ENCODE peak calls at places on chromosomes 11 and 22, in four cellular contexts. B, G, D and W are unnamed samples.

GRCh38 chr11:27485930-27486773 is 13.6 kb upstream of the LGR4 start:
- DNase-seq in G (no peak), B (no peak), D (no peak), W (peak; percentile 87)

GRCh38 chr11:58609723-58610122 is 12.7 kb upstream of the CNTF start:
- DNase-seq in G (no peak), B (no peak), D (no peak), W (no peak)

GRCh38 chr11:95788921-95789505 is 569 bp downstream of the FAM76B start:
- DNase-seq in D (peak; percentile 15), G (no peak), B (peak; percentile 44), W (peak; percentile 80)

GRCh38 chr11:77175021-77175842 is 47.2 kb downstream of the MYO7A start:
- DNase-seq in G (no peak), D (no peak), B (no peak), W (no peak)

GRCh38 chr11:93082900-93083299 is 113.4 kb downstream of the MTNR1B start:
- DNase-seq in B (no peak), G (no peak), D (no peak), W (no peak)

GRCh38 chr22:38881464-38881871 is 9.5 kb upstream of the CBX6 start:
- DNase-seq in B (no peak), D (no peak), G (no peak), W (no peak)

GRCh38 chr11:73048446-73048845 is 93.7 kb downstream of the FCHSD2 start:
- DNase-seq in B (no peak), D (no peak), G (no peak), W (peak; percentile 62)

GRCh38 chr11:19018901-19019300 is 41.6 kb downstream of the MRGPRX2 start:
- DNase-seq in G (no peak), B (peak; percentile 65), D (no peak), W (peak; percentile 44)

GRCh38 chr11:64892411-64892831 is 14.0 kb upstream of the EHD1 start:
- DNase-seq in D (no peak), B (no peak), G (no peak), W (no peak)

GRCh38 chr11:27705873-27706820 is 5.9 kb upstream of the BDNF start:
- DNase-seq in B (peak; percentile 58), G (no peak), D (no peak), W (peak; percentile 64)

GRCh38 chr11:34251640-34251980 is 106.2 kb downstream of the ABTB2 start:
- DNase-seq in D (no peak), G (no peak), B (no peak), W (no peak)

GRCh38 chr11:21761000-21761399 is 431.9 kb upstream of the ANO5 start:
- DNase-seq in D (no peak), G (no peak), B (no peak), W (no peak)

GRCh38 chr11:101390539-101390938 is 193.3 kb downstream of the TRPC6 start:
- DNase-seq in G (no peak), B (no peak), D (no peak), W (no peak)

GRCh38 chr11:72739240-72740059 is 12.8 kb downstream of the ARAP1 start:
- DNase-seq in D (no peak), B (no peak), G (no peak), W (peak; percentile 70)

GRCh38 chr22:38798496-38798895 is 4.6 kb upstream of the DNAL4 start:
- DNase-seq in D (no peak), G (no peak), B (no peak), W (no peak)

GRCh38 chr22:44360306-44360685 is 47.5 kb upstream of the SHISAL1 start:
- DNase-seq in G (no peak), B (no peak), D (no peak), W (no peak)

GRCh38 chr11:1931326-1931725 is 11.8 kb downstream of the TNNT3 start:
- DNase-seq in G (no peak), B (peak; percentile 9), D (no peak), W (no peak)

GRCh38 chr22:30305519-30305905 is 16.2 kb upstream of the CASTOR1 start:
- DNase-seq in G (peak; percentile 60), B (no peak), D (no peak), W (no peak)

GRCh38 chr11:103234974-103235373 is 125.7 kb downstream of the DYNC2H1 start:
- DNase-seq in B (no peak), G (no peak), D (no peak), W (no peak)

GRCh38 chr11:1640076-1640946 is 10.7 kb downstream of the KRTAP5-5 start:
- DNase-seq in D (peak; percentile 61), B (peak; percentile 74), G (peak; percentile 67), W (peak; percentile 65)

GRCh38 chr11:112346586-112346985 is 85.9 kb upstream of the PLET1 start:
- DNase-seq in G (no peak), D (no peak), B (no peak), W (no peak)

GRCh38 chr11:68429661-68430060 is 30.9 kb upstream of the PPP6R3 start:
- DNase-seq in D (no peak), B (no peak), G (no peak), W (no peak)